ENCODE peak calls at places on chromosomes 1 and 21, in five cellular contexts. X is lower leg skin, U is uterus, S is cardiac muscle cell, B is foreskin fibroblast. E is an unnamed sample.

GRCh38 chr1:75265792-75266191 is 131.6 kb downstream of the LHX8 start:
- DNase-seq in X (no peak), U (no peak), S (peak; percentile 52), B (peak; percentile 3), E (no peak)

GRCh38 chr21:44593598-44594405 is 1.5 kb upstream of the KRTAP10-6 start:
- DNase-seq in X (peak; percentile 56), U (no peak), S (peak; percentile 40), B (peak; percentile 11), E (no peak)

GRCh38 chr21:35019631-35020032 is 29.5 kb downstream of the RUNX1 start:
- DNase-seq in X (peak; percentile 34), U (no peak), S (no peak), B (no peak), E (no peak)

GRCh38 chr1:206952182-206952581 is 5.9 kb upstream of the PIGR start:
- DNase-seq in X (no peak), U (no peak), S (no peak), B (no peak), E (no peak)

GRCh38 chr21:35603471-35603870 is 456.9 kb downstream of the SETD4 start:
- DNase-seq in X (no peak), U (no peak), S (no peak), B (no peak), E (no peak)

GRCh38 chr21:45923146-45923545 is 58.4 kb upstream of the COL6A1 start:
- DNase-seq in X (peak; percentile 91), U (peak; percentile 81), S (peak; percentile 83), B (peak; percentile 71), E (peak; percentile 53)

GRCh38 chr1:112395261-112395831 is 668 bp upstream of the CTTNBP2NL start:
- DNase-seq in X (no peak), U (no peak), S (peak; percentile 31), B (no peak), E (no peak)

GRCh38 chr1:114510235-114511047 is 562 bp downstream of the TRIM33 start:
- DNase-seq in X (peak; percentile 87), U (no peak), S (peak; percentile 61), B (peak; percentile 20), E (no peak)

GRCh38 chr1:200005160-200005559 is 22.4 kb upstream of the NR5A2 start:
- DNase-seq in X (no peak), U (no peak), S (no peak), B (peak; percentile 38), E (no peak)

GRCh38 chr1:43441894-43442632 is 11.7 kb downstream of the HYI start:
- DNase-seq in X (peak; percentile 73), U (peak; percentile 11), S (no peak), B (no peak), E (no peak)

GRCh38 chr1:175434268-175434860 is 241.8 kb upstream of the KIAA0040 start:
- DNase-seq in X (no peak), U (no peak), S (no peak), B (no peak), E (no peak)

GRCh38 chr1:157073944-157074685 is 25.5 kb downstream of the ETV3L start:
- DNase-seq in X (peak; percentile 90), U (peak; percentile 70), S (peak; percentile 74), B (peak; percentile 59), E (peak; percentile 13)

GRCh38 chr1:221478050-221478949 is 263.6 kb downstream of the DUSP10 start:
- DNase-seq in X (peak; percentile 86), U (peak; percentile 34), S (peak; percentile 75), B (peak; percentile 85), E (peak; percentile 77)

GRCh38 chr21:33031152-33031551 is 5.4 kb downstream of the OLIG2 start:
- DNase-seq in X (peak; percentile 75), U (no peak), S (no peak), B (no peak), E (no peak)

GRCh38 chr1:6427445-6428390 is 3.1 kb downstream of the ESPN start:
- DNase-seq in X (no peak), U (no peak), S (no peak), B (no peak), E (no peak)

GRCh38 chr1:174326278-174326677 is 121.5 kb upstream of the GPR52 start:
- DNase-seq in X (no peak), U (no peak), S (no peak), B (no peak), E (no peak)

GRCh38 chr1:31216016-31216415 is 23.7 kb downstream of the NKAIN1 start:
- DNase-seq in X (no peak), U (peak; percentile 58), S (peak; percentile 74), B (peak; percentile 35), E (no peak)

GRCh38 chr1:226405411-226405988 is 2.4 kb downstream of the PARP1 start:
- DNase-seq in X (peak; percentile 77), U (no peak), S (no peak), B (no peak), E (no peak)

GRCh38 chr1:42302034-42302433 is 33.0 kb downstream of the FOXJ3 start:
- DNase-seq in X (no peak), U (no peak), S (no peak), B (no peak), E (no peak)

GRCh38 chr1:152870831-152871730 is 7.0 kb upstream of the SMCP start:
- DNase-seq in X (no peak), U (no peak), S (peak; percentile 25), B (no peak), E (no peak)

GRCh38 chr1:53643061-53643880 is 95.7 kb downstream of the GLIS1 start:
- DNase-seq in X (peak; percentile 71), U (peak; percentile 3), S (no peak), B (no peak), E (no peak)

GRCh38 chr1:41102653-41103052 is 81.1 kb upstream of the SLFNL1 start:
- DNase-seq in X (no peak), U (no peak), S (no peak), B (no peak), E (no peak)

GRCh38 chr21:33974513-33975468 is 59.2 kb upstream of the ATP5PO start:
- DNase-seq in X (no peak), U (no peak), S (no peak), B (no peak), E (no peak)

GRCh38 chr1:236092899-236093298 is 28.0 kb upstream of the NID1 start:
- DNase-seq in X (no peak), U (no peak), S (no peak), B (no peak), E (no peak)

DNA sequence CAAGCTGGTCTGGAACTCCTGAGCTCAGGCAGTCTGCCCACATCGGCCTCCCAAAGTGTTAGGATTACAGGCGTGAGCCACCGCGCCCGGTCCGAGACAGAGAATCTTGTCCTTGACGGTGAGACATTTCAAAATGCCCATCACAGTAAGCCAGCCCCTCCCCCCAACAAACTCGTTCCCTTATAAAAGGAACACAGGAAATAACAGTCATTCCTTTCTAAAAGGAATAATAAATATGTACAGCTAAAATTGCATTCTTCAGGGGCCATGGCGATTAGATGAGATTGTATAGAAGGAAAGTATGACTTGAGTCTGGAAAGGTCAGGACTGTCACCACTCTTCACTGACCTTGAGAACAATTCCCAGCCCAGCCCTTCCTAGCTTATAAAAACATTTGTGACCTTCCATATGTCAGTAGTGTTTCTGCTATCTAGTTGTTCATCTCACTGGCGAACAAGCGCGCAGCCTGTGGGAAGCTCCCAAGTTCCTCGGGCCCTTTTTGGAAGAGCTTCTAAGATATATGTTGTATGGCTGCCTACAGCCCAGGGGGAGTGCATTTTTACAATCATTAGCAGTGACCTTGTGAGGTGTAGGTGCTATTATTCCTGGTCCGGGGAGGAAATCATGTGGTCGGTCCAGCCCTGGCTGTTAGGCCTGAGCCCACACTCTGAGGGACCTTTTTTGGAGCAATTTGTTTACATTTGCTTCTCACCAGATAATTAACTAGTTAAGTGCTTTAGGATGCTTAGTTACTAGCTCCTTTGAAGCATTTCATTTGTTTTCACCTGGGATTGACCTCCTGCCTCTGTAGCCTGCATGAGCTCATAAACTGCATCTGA is 8.7 kb downstream of the SZRD1 start:
- DNase-seq in X (no peak), U (no peak), S (peak; percentile 38), B (peak; percentile 65), E (no peak)
- H3K4me3 ChIP-seq in X (no peak overlapping the region), U (no peak overlapping the region), S (no peak overlapping the region), B (no peak overlapping the region), E (no peak overlapping the region)

DNA sequence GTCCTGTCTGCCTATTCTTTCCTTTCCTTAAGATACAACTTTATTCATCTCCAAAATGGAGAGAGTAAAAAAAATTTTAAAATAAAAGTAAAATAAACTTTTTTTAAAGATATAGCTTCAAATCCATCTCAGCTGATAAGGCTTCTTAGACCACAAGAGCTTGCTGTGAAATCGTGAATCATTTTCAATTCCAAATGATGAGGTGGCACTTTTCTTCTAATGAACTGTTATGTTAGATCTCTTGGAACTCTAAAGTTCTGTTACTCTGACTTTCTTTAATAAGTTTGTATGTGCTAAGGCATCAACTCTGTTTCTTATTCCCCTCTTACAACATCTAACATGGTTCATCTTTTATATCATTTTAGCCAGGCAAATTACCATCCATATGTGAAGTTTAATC is 4.5 kb downstream of the SH3GLB1 start:
- DNase-seq in X (no peak), U (no peak), S (no peak), B (no peak), E (no peak)
- H3K4me3 ChIP-seq in X (no peak overlapping the region), U (no peak overlapping the region), S (no peak overlapping the region), B (no peak overlapping the region), E (no peak overlapping the region)

GRCh38 chr1:94327001-94327685 is 89.8 kb upstream of the ARHGAP29 start:
- DNase-seq in X (peak; percentile 91), U (peak; percentile 40), S (peak; percentile 73), B (peak; percentile 65), E (no peak)

GRCh38 chr1:94324168-94324544 is 86.8 kb upstream of the ARHGAP29 start:
- DNase-seq in X (no peak), U (no peak), S (no peak), B (peak; percentile 67), E (no peak)

GRCh38 chr1:94326329-94326728 is 88.9 kb upstream of the ARHGAP29 start:
- DNase-seq in X (no peak), U (no peak), S (peak; percentile 42), B (no peak), E (no peak)

GRCh38 chr1:94323311-94324167 is 86.2 kb upstream of the ARHGAP29 start:
- DNase-seq in X (no peak), U (no peak), S (no peak), B (no peak), E (no peak)

DNA sequence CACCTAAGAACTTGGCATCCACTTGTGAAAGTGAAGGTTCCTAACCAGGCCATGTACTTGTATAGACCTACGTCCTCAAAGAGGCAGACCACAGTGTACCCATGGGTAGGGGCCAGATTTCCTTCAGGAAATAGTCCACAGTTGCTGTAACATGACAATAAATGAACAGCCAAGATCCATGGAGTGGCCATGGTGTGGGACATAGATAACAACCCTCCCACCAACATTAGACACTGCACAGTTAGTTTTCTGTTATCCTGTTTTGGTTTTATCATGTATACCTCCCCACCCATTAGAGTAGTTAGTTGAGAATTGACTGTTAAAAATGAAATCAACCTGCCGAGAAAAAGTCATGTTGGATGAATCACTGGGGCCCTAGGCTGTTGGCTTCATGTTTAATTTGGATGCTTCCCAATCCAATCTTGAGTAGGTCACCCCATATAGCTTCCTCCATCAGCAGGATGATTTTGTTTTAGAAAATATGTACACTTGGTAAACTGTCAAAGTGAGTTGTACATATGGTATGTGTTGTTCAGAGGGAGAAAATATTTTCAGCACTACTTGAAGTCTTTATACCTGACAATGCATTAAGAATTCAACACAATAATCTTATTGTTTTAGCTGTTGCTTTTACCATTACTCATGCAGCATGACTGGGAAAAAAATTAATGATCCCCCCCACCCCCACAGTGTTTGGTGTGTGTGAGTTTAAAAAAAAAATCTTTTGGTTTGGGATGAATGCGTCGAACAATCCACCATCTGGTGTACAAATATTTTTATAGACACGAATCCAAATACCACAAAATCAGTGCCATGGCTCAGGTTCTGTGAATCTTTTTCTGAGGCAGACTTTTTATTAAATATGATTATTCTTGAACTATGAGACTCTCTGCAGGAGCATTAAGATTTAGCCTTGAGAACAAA is 88.3 kb upstream of the ARHGAP29 start:
- DNase-seq in X (no peak), U (no peak), S (no peak), B (peak; percentile 96), E (peak; percentile 99)
- H3K4me3 ChIP-seq in X (no peak overlapping the region), U (no peak overlapping the region), S (no peak overlapping the region), B (no peak overlapping the region), E (no peak overlapping the region)

GRCh38 chr1:244730934-244731434 is 78.1 kb downstream of the DESI2 start:
- DNase-seq in X (no peak), U (no peak), S (no peak), B (no peak), E (no peak)
- H3K4me3 ChIP-seq in X (peak overlapping the region; percentile 12), U (peak overlapping the region; percentile 34), S (peak overlapping the region; percentile 25), B (peak overlapping the region; percentile 18), E (peak overlapping the region; percentile 17)